ENCODE peak calls at places on chromosomes 3 and 15, in ten cellular contexts. A is cardiac muscle cell, O is brain microvascular endothelial cell, Q is neural progenitor cell, B is A673, Z is SJSA1, W is mesenchymal stem cell, J is heart left ventricle, E is ovary, G is body of pancreas. L is an unnamed sample.

GRCh38 chr3:134357261-134357913 is 16.9 kb downstream of the AMOTL2 start:
- DNase-seq in A (no peak), O (no peak), Q (no peak), B (no peak), Z (no peak), W (no peak), J (peak; percentile 31), E (no peak), G (no peak), L (peak; percentile 42)

GRCh38 chr3:184236636-184237035 is 7.3 kb downstream of the VWA5B2 start:
- DNase-seq in A (no peak), O (no peak), Q (no peak), B (no peak), Z (no peak), W (no peak), J (no peak), E (no peak), G (no peak), L (no peak)

GRCh38 chr3:12405432-12406272 is 78.6 kb upstream of the TSEN2 start:
- DNase-seq in A (peak; percentile 98), O (peak; percentile 96), Q (no peak), B (peak; percentile 42), Z (peak; percentile 38), W (peak; percentile 98), J (peak; percentile 91), E (peak; percentile 64), G (peak; percentile 65), L (peak; percentile 94)

GRCh38 chr3:65914032-65914739 is 124.5 kb downstream of the MAGI1 start:
- DNase-seq in A (peak; percentile 21), O (no peak), Q (peak; percentile 54), B (peak; percentile 31), Z (no peak), W (no peak), J (no peak), E (no peak), G (peak; percentile 22), L (no peak)

GRCh38 chr3:53716998-53717397 is 129.2 kb downstream of the CHDH start:
- DNase-seq in A (no peak), O (no peak), Q (no peak), B (no peak), Z (no peak), W (no peak), J (no peak), E (no peak), G (no peak), L (no peak)

GRCh38 chr3:183924956-183925355 is 40.3 kb upstream of the PARL start:
- DNase-seq in A (peak; percentile 41), O (peak; percentile 18), Q (no peak), B (no peak), Z (peak; percentile 34), W (peak; percentile 38), J (no peak), E (no peak), G (no peak), L (no peak)

GRCh38 chr3:186054481-186055399 is 54.1 kb downstream of the ETV5 start:
- DNase-seq in A (no peak), O (no peak), Q (no peak), B (peak; percentile 52), Z (no peak), W (no peak), J (no peak), E (no peak), G (no peak), L (no peak)

GRCh38 chr3:132840201-132840700 is 118.0 kb upstream of the NPHP3 start:
- DNase-seq in A (no peak), O (no peak), Q (no peak), B (no peak), Z (no peak), W (no peak), J (no peak), E (no peak), G (no peak), L (no peak)

GRCh38 chr15:83843511-83843910 is 189.6 kb downstream of the ADAMTSL3 start:
- DNase-seq in A (peak; percentile 86), O (no peak), Q (no peak), B (no peak), Z (no peak), W (no peak), J (peak; percentile 53), E (no peak), G (no peak), L (peak; percentile 83)

GRCh38 chr3:147369671-147370123 is 36.6 kb downstream of the ZIC4 start:
- DNase-seq in A (no peak), O (no peak), Q (peak; percentile 74), B (no peak), Z (no peak), W (no peak), J (no peak), E (no peak), G (no peak), L (no peak)

GRCh38 chr15:65303687-65304392 is 637 bp upstream of the RNU5B-1 start:
- DNase-seq in A (peak; percentile 70), O (peak; percentile 35), Q (peak; percentile 81), B (peak; percentile 62), Z (peak; percentile 66), W (peak; percentile 61), J (peak; percentile 81), E (peak; percentile 76), G (peak; percentile 70), L (peak; percentile 70)

GRCh38 chr3:170290194-170290593 is 67.3 kb upstream of the SKIL start:
- DNase-seq in A (no peak), O (no peak), Q (no peak), B (no peak), Z (no peak), W (no peak), J (no peak), E (no peak), G (no peak), L (no peak)

DNA sequence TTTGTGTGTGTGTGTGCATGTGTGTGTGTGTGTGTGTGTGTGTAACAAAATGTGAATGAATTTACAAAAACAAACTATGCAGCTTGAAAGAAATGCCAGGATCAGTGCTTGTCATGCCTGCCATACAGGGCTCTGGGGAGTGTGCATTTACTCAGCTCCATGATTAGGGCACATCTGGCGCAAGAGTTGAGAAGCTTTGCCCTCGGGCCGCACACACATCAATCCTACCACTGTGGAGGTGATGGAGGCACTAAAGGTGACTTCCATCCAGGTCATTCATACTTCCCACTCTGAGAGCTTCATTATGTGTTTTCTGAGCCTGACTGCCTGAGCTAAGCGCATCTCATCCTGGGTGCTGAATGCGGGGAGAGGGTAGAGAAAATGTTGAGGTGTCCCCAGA is 72.0 kb upstream of the ZBED2 start:
- DNase-seq in A (no peak), O (no peak), Q (no peak), B (no peak), Z (no peak), W (no peak), J (no peak), E (no peak), G (no peak), L (no peak)
- H3K4me3 ChIP-seq in A (no peak overlapping the region), O (no peak overlapping the region), Q (no peak overlapping the region), B (no peak overlapping the region), Z (no peak overlapping the region), W (no peak overlapping the region), J (no peak overlapping the region), E (no peak overlapping the region), G (no peak overlapping the region), L (no peak overlapping the region)

DNA sequence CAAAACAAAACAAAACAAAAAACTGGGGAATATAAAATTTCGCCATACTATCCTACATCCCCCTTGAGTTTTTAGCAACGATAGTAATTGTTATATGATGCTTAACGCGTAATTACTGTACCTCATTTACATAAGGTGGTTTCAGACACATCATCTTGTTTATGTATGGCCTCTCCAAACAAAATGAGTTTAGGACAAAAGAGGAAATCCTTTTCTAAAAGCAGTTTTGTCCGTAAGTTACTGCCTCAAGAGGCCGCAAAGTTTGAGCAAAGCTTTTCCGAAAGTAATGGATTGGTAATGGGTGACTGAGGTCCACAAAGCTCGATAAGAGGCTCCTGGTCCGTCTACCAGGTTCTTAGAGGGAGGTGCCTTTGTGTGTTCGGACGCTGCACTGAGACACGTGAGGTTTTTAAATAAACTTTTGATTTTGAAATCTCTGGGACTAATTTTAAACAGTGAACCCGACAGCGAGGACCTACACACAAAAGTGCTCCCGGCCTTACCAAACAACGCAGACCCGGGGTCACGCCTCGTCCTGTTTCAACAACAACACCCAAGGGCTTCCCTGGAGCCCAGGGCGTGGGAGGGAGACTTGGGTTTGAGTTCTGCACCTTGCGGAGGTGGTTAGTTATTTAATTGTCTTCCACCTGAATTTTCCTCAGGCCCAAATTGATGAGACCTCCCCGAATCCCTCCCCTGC is 505 bp upstream of the C15orf61 start:
- DNase-seq in A (no peak), O (no peak), Q (no peak), B (no peak), Z (no peak), W (peak; percentile 18), J (no peak), E (no peak), G (no peak), L (no peak)
- H3K27ac ChIP-seq in A (peak overlapping the region; percentile 97), O (peak overlapping the region; percentile 85), Q (no peak overlapping the region), B (no peak overlapping the region), Z (peak overlapping the region; percentile 65), W (peak overlapping the region; percentile 71), J (peak overlapping the region; percentile 99), E (peak overlapping the region; percentile 92), G (peak overlapping the region; percentile 99), L (no peak overlapping the region)

GRCh38 chr15:88899251-88899650 is 3.9 kb upstream of the HAPLN3 start:
- DNase-seq in A (no peak), O (no peak), Q (no peak), B (no peak), Z (no peak), W (no peak), J (no peak), E (no peak), G (no peak), L (no peak)

GRCh38 chr15:88900309-88900981 is 5.1 kb upstream of the HAPLN3 start:
- DNase-seq in A (no peak), O (peak; percentile 84), Q (no peak), B (no peak), Z (peak; percentile 68), W (peak; percentile 81), J (no peak), E (no peak), G (no peak), L (no peak)

GRCh38 chr15:88901713-88902490 is 6.6 kb upstream of the HAPLN3 start:
- DNase-seq in A (no peak), O (no peak), Q (no peak), B (no peak), Z (no peak), W (no peak), J (no peak), E (no peak), G (no peak), L (no peak)

GRCh38 chr15:88902491-88902835 is 7.1 kb upstream of the HAPLN3 start:
- DNase-seq in A (no peak), O (no peak), Q (no peak), B (no peak), Z (no peak), W (no peak), J (no peak), E (no peak), G (no peak), L (no peak)

GRCh38 chr15:88900982-88901418 is 5.7 kb upstream of the HAPLN3 start:
- DNase-seq in A (no peak), O (no peak), Q (no peak), B (no peak), Z (no peak), W (no peak), J (no peak), E (no peak), G (no peak), L (no peak)
- H3K36me3 ChIP-seq in A (peaks cover 35% of the 10 kb centered on the region), O (peaks cover 18% of the 10 kb centered on the region), Q (no peaks in the 10 kb centered on the region), B (no peaks in the 10 kb centered on the region), Z (peaks cover 63% of the 10 kb centered on the region), W (peaks cover 40% of the 10 kb centered on the region), J (peaks cover 14% of the 10 kb centered on the region), E (no peaks in the 10 kb centered on the region), G (no peaks in the 10 kb centered on the region), L (peaks cover 12% of the 10 kb centered on the region)

GRCh38 chr15:52018244-52018643 is 775 bp upstream of the MAPK6 start:
- DNase-seq in A (no peak), O (no peak), Q (no peak), B (no peak), Z (no peak), W (peak; percentile 48), J (no peak), E (no peak), G (no peak), L (no peak)
- H3K4me3 ChIP-seq in A (no peak overlapping the region), O (no peak overlapping the region), Q (peak overlapping the region; percentile 62), B (peak overlapping the region; percentile 85), Z (no peak overlapping the region), W (peak overlapping the region; percentile 78), J (peak overlapping the region; percentile 70), E (no peak overlapping the region), G (no peak overlapping the region), L (no peak overlapping the region)

L was measured in aorta.